ENCODE peak calls at places on chromosomes 6 and 20, in five cellular contexts. One of them, this sample, is unnamed.

GRCh38 chr20:952196-952795 is 36.2 kb upstream of the ANGPT4 start:
- ATAC-seq in HCT116: no peak
- ATAC-seq in HepG2: no peak
- ATAC-seq in upper lobe of left lung: no peak
- ATAC-seq in GM12878: no peak
- ATAC-seq in this sample: no peak

GRCh38 chr20:17644451-17644850 is 37.6 kb downstream of the RRBP1 start:
- ATAC-seq in HCT116: no peak
- ATAC-seq in HepG2: no peak
- ATAC-seq in upper lobe of left lung: no peak
- ATAC-seq in GM12878: no peak
- ATAC-seq in this sample: peak

GRCh38 chr20:24651171-24651972 is 181.9 kb downstream of the SYNDIG1 start:
- ATAC-seq in HCT116: peak
- ATAC-seq in HepG2: peak
- ATAC-seq in upper lobe of left lung: no peak
- ATAC-seq in GM12878: no peak
- ATAC-seq in this sample: no peak

GRCh38 chr6:167093922-167094432 is 28.9 kb upstream of the CCR6 start:
- ATAC-seq in HCT116: no peak
- ATAC-seq in HepG2: no peak
- ATAC-seq in upper lobe of left lung: peak
- ATAC-seq in GM12878: peak
- ATAC-seq in this sample: no peak

GRCh38 chr6:114342086-114342825 is 567 bp downstream of the HS3ST5 start:
- ATAC-seq in HCT116: no peak
- ATAC-seq in HepG2: peak
- ATAC-seq in upper lobe of left lung: peak
- ATAC-seq in GM12878: peak
- ATAC-seq in this sample: no peak

GRCh38 chr20:53880108-53880641 is 190.2 kb downstream of the BCAS1 start:
- ATAC-seq in HCT116: no peak
- ATAC-seq in HepG2: no peak
- ATAC-seq in upper lobe of left lung: no peak
- ATAC-seq in GM12878: no peak
- ATAC-seq in this sample: no peak

GRCh38 chr6:27867051-27867940 is 44.9 kb downstream of the OR2B2 start:
- ATAC-seq in HCT116: no peak
- ATAC-seq in HepG2: peak
- ATAC-seq in upper lobe of left lung: peak
- ATAC-seq in GM12878: peak
- ATAC-seq in this sample: no peak

GRCh38 chr20:50226093-50226974 is 35.7 kb downstream of the CEBPB start:
- ATAC-seq in HCT116: no peak
- ATAC-seq in HepG2: no peak
- ATAC-seq in upper lobe of left lung: peak
- ATAC-seq in GM12878: no peak
- ATAC-seq in this sample: no peak

GRCh38 chr20:60011512-60012507 is 53.6 kb downstream of the CDH26 start:
- ATAC-seq in HCT116: no peak
- ATAC-seq in HepG2: no peak
- ATAC-seq in upper lobe of left lung: no peak
- ATAC-seq in GM12878: no peak
- ATAC-seq in this sample: no peak

GRCh38 chr6:158642805-158643489 is 1.6 kb downstream of the DYNLT1 start:
- ATAC-seq in HCT116: no peak
- ATAC-seq in HepG2: no peak
- ATAC-seq in upper lobe of left lung: no peak
- ATAC-seq in GM12878: peak
- ATAC-seq in this sample: no peak

GRCh38 chr6:56388414-56388752 is 141.0 kb upstream of the COL21A1 start:
- ATAC-seq in HCT116: no peak
- ATAC-seq in HepG2: peak
- ATAC-seq in upper lobe of left lung: peak
- ATAC-seq in GM12878: no peak
- ATAC-seq in this sample: no peak

GRCh38 chr20:12605751-12606150 is 403.0 kb upstream of the SPTLC3 start:
- ATAC-seq in HCT116: no peak
- ATAC-seq in HepG2: no peak
- ATAC-seq in upper lobe of left lung: no peak
- ATAC-seq in GM12878: no peak
- ATAC-seq in this sample: no peak

GRCh38 chr6:39357998-39358686 is 35.6 kb upstream of the KCNK16 start:
- ATAC-seq in HCT116: no peak
- ATAC-seq in HepG2: no peak
- ATAC-seq in upper lobe of left lung: peak
- ATAC-seq in GM12878: no peak
- ATAC-seq in this sample: no peak

GRCh38 chr20:35263609-35264223 is 14.2 kb downstream of the MMP24OS start:
- ATAC-seq in HCT116: peak
- ATAC-seq in HepG2: peak
- ATAC-seq in upper lobe of left lung: peak
- ATAC-seq in GM12878: no peak
- ATAC-seq in this sample: peak

GRCh38 chr6:113065606-113066005 is 718.5 kb downstream of the RFPL4B start:
- ATAC-seq in HCT116: no peak
- ATAC-seq in HepG2: no peak
- ATAC-seq in upper lobe of left lung: no peak
- ATAC-seq in GM12878: no peak
- ATAC-seq in this sample: no peak

GRCh38 chr6:36956111-36956820 is 1.7 kb downstream of the PI16 start:
- ATAC-seq in HCT116: no peak
- ATAC-seq in HepG2: peak
- ATAC-seq in upper lobe of left lung: no peak
- ATAC-seq in GM12878: no peak
- ATAC-seq in this sample: no peak

GRCh38 chr6:158376650-158377081 is 64.4 kb downstream of the TULP4 start:
- ATAC-seq in HCT116: no peak
- ATAC-seq in HepG2: peak
- ATAC-seq in upper lobe of left lung: no peak
- ATAC-seq in GM12878: no peak
- ATAC-seq in this sample: no peak

GRCh38 chr6:35140991-35141720 is at the start of gene TCP11:
- ATAC-seq in HCT116: no peak
- ATAC-seq in HepG2: peak
- ATAC-seq in upper lobe of left lung: peak
- ATAC-seq in GM12878: peak
- ATAC-seq in this sample: peak

GRCh38 chr6:31579119-31579505 is 3.1 kb downstream of the LTB start:
- ATAC-seq in HCT116: no peak
- ATAC-seq in HepG2: no peak
- ATAC-seq in upper lobe of left lung: no peak
- ATAC-seq in GM12878: no peak
- ATAC-seq in this sample: no peak

GRCh38 chr6:31578058-31578457 is 2.7 kb downstream of the TNF start:
- ATAC-seq in HCT116: no peak
- ATAC-seq in HepG2: no peak
- ATAC-seq in upper lobe of left lung: no peak
- ATAC-seq in GM12878: no peak
- ATAC-seq in this sample: no peak

GRCh38 chr6:31579546-31580445 is 2.4 kb downstream of the LTB start:
- ATAC-seq in HCT116: no peak
- ATAC-seq in HepG2: no peak
- ATAC-seq in upper lobe of left lung: no peak
- ATAC-seq in GM12878: peak
- ATAC-seq in this sample: no peak

GRCh38 chr6:31576897-31577341 is 1.6 kb downstream of the TNF start:
- ATAC-seq in HCT116: no peak
- ATAC-seq in HepG2: no peak
- ATAC-seq in upper lobe of left lung: no peak
- ATAC-seq in GM12878: peak
- ATAC-seq in this sample: no peak

GRCh38 chr6:31578461-31579118 is 3.2 kb downstream of the TNF start:
- ATAC-seq in HCT116: no peak
- ATAC-seq in HepG2: no peak
- ATAC-seq in upper lobe of left lung: no peak
- ATAC-seq in GM12878: no peak
- ATAC-seq in this sample: no peak
- TF ChIP-seq POLR2A in HCT116: no peak
- TF ChIP-seq POLR2A in HepG2: no peak
- TF ChIP-seq POLR2A in upper lobe of left lung: no peak
- TF ChIP-seq POLR2A in GM12878: peak
- TF ChIP-seq POLR2A in this sample: no peak

DNA sequence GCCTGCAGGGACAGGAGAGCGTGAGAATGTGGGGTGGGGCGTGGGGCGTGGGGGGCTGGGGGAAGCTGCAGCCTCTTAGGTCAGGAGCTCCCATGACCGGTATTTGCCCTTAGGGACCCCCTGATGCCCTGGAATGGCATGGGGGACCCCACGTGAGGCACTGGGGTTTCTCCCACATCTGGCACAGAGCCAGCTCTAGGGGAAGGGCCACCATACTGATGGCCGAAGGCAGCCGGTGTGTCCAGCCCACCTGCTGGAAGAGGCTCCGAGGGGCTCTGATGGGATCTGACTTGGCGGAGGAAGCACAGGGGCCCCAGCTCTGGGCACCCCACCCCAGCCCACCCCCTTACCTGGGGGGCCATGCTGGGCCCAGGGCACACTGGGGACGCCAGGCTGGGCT is 10.8 kb downstream of the GATA5 start:
- ATAC-seq in HCT116: no peak
- ATAC-seq in HepG2: no peak
- ATAC-seq in upper lobe of left lung: no peak
- ATAC-seq in GM12878: no peak
- ATAC-seq in this sample: no peak
- TF ChIP-seq POLR2AphosphoS5 in HCT116: no peak
- TF ChIP-seq POLR2AphosphoS5 in HepG2: no peak
- TF ChIP-seq POLR2AphosphoS5 in upper lobe of left lung: no peak
- TF ChIP-seq POLR2AphosphoS5 in GM12878: no peak
- TF ChIP-seq POLR2AphosphoS5 in this sample: no peak

GRCh38 chr20:46709459-46710148 is at the start of gene SLC2A10:
- ATAC-seq in HCT116: no peak
- ATAC-seq in HepG2: peak
- ATAC-seq in upper lobe of left lung: peak
- ATAC-seq in GM12878: no peak
- ATAC-seq in this sample: peak
- H3K4me3 ChIP-seq in HCT116: no peak
- H3K4me3 ChIP-seq in HepG2: peak
- H3K4me3 ChIP-seq in upper lobe of left lung: peak
- H3K4me3 ChIP-seq in GM12878: no peak
- H3K4me3 ChIP-seq in this sample: peak

DNA sequence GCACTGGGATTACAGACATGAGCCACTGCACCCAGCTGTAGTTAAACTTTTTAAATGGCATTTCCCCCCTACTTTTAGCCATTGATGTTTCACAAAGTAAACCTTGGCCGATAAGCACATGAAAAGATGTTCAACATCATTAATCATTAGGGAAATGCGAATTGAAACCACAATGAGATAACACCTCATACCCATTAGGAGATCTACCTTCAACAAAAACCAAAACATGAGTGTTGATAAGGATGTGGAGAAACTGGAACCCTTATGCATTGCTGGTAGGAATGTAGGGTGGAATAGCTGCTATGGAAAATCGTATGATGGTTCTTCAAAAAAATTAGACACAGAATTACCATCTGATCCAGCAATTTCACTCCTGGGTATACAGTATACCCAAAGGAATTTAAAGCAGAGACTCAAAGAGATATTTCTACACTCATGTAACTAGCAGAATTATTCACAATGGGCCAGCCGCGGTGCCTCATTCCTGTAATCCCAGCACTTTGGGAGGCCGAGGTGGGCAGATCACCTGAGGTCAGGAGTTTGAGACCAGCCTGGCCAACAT is 286.5 kb upstream of the JARID2 start:
- ATAC-seq in HCT116: no peak
- ATAC-seq in HepG2: no peak
- ATAC-seq in upper lobe of left lung: no peak
- ATAC-seq in GM12878: peak
- ATAC-seq in this sample: no peak
- TF ChIP-seq POLR2A in HCT116: no peak
- TF ChIP-seq POLR2A in HepG2: no peak
- TF ChIP-seq POLR2A in upper lobe of left lung: no peak
- TF ChIP-seq POLR2A in GM12878: no peak
- TF ChIP-seq POLR2A in this sample: no peak

GRCh38 chr20:55582498-55582897 is 422.8 kb downstream of the CBLN4 start:
- ATAC-seq in HCT116: no peak
- ATAC-seq in HepG2: no peak
- ATAC-seq in upper lobe of left lung: no peak
- ATAC-seq in GM12878: no peak
- ATAC-seq in this sample: no peak

GRCh38 chr20:55583036-55583435 is 422.3 kb downstream of the CBLN4 start:
- ATAC-seq in HCT116: no peak
- ATAC-seq in HepG2: no peak
- ATAC-seq in upper lobe of left lung: no peak
- ATAC-seq in GM12878: no peak
- ATAC-seq in this sample: no peak

GRCh38 chr20:55579802-55580201 is 425.5 kb downstream of the CBLN4 start:
- ATAC-seq in HCT116: no peak
- ATAC-seq in HepG2: no peak
- ATAC-seq in upper lobe of left lung: no peak
- ATAC-seq in GM12878: no peak
- ATAC-seq in this sample: no peak

GRCh38 chr20:55581519-55581918 is 423.8 kb downstream of the CBLN4 start:
- ATAC-seq in HCT116: no peak
- ATAC-seq in HepG2: no peak
- ATAC-seq in upper lobe of left lung: no peak
- ATAC-seq in GM12878: no peak
- ATAC-seq in this sample: no peak

DNA sequence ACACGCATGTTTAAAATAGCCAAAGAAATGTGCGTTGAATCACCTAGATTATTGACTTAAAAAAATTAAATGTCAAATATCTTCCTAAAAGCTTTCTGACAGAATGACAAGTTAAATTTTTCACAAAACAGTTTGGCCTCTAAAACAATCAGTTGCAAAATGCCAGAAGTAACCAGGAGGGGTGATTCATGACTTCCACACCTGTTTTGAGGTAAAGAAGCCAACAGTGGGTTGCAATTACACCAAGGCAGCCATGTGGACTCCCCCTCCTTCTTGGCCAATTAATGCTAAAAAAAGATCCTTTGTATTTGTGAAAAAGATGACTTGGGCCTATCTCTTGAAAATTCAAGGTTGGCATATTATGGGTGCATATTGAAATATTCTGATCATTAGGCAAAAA is 424.8 kb downstream of the CBLN4 start:
- ATAC-seq in HCT116: no peak
- ATAC-seq in HepG2: no peak
- ATAC-seq in upper lobe of left lung: no peak
- ATAC-seq in GM12878: no peak
- ATAC-seq in this sample: no peak
- TF ChIP-seq POLR2AphosphoS5 in HCT116: no peak
- TF ChIP-seq POLR2AphosphoS5 in HepG2: no peak
- TF ChIP-seq POLR2AphosphoS5 in upper lobe of left lung: no peak
- TF ChIP-seq POLR2AphosphoS5 in GM12878: no peak
- TF ChIP-seq POLR2AphosphoS5 in this sample: no peak

This sample was measured in gastroesophageal sphincter.